ENCODE peak calls at places on chromosomes 11 and 22, in five cellular contexts. A is Karpas-422, X is osteoblast, C is DND-41, B is IMR-90. O is an unnamed sample.

GRCh38 chr11:77411238-77411637 is 62.7 kb downstream of the PAK1 start:
- DNase-seq in A (peak), X (peak), C (peak), B (peak), O (peak)

GRCh38 chr11:80515097-80515496 is 1074.3 kb upstream of the TENM4 start:
- DNase-seq in A (no peak), X (no peak), C (no peak), B (no peak), O (no peak)

GRCh38 chr22:45843030-45843429 is 133.9 kb downstream of the WNT7B start:
- DNase-seq in A (no peak), X (no peak), C (no peak), B (no peak), O (no peak)

GRCh38 chr11:108788565-108789199 is 123.8 kb downstream of the DDX10 start:
- DNase-seq in A (peak), X (peak), C (no peak), B (peak), O (peak)

GRCh38 chr22:21591695-21592094 is 24.2 kb downstream of the UBE2L3 start:
- DNase-seq in A (no peak), X (no peak), C (no peak), B (no peak), O (no peak)

GRCh38 chr22:45425101-45425500 is 11.6 kb downstream of the RIBC2 start:
- DNase-seq in A (no peak), X (peak), C (no peak), B (peak), O (no peak)

GRCh38 chr11:7512525-7513209 is 1.1 kb upstream of the PPFIBP2 start:
- DNase-seq in A (peak), X (peak), C (no peak), B (no peak), O (peak)

GRCh38 chr22:30575011-30575671 is 676 bp upstream of the GAL3ST1 start:
- DNase-seq in A (no peak), X (peak), C (no peak), B (peak), O (peak)

GRCh38 chr11:116287866-116288265 is 484.9 kb downstream of the BUD13 start:
- DNase-seq in A (no peak), X (no peak), C (no peak), B (no peak), O (no peak)

GRCh38 chr11:37712246-37712645 is 1114.2 kb upstream of the RAG2 start:
- DNase-seq in A (no peak), X (no peak), C (no peak), B (peak), O (peak)

GRCh38 chr22:36471341-36471821 is 10.1 kb downstream of the TXN2 start:
- DNase-seq in A (no peak), X (no peak), C (no peak), B (peak), O (peak)

GRCh38 chr22:46736705-46737104 is 1.3 kb downstream of the CERK start:
- DNase-seq in A (no peak), X (peak), C (no peak), B (no peak), O (no peak)

DNA sequence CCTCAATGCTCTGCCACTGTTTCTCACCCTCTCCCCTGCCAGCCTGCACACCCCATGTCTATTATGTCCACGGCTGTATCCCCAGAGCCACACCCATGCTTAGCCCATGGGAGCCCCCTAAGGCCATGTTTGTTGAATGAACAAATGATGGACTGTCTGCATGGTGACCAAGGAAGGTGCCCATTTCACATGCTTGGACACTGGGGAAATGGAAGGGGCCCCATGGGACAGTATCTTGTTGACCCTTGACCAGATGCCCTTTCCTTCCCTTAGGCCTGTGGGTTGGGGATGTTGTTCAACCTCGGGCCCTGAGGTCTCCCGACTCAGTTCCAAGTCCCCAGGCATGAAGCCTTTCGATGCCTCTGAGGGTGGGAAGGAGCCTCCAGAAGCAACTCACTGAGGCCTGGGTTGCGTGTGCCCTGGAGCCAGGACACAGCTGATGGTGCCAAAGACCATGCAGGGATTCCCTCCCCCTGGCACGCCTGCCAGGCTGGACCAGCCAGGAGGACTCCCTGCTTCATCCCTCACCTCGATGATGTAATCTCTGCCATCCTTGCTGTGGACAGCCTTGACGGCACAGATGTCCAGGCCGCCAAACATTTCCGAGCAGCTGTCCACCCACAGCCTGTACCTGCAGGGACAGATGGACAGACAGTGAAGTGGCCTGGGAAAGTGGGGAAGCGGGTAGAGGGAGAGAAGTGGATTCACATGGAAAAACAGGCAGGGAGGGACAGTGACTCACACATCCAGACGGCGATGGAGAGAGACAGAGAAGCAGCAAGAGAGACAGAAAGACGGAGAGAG is 58.9 kb downstream of the FBXO7 start:
- DNase-seq in A (no peak), X (peak), C (no peak), B (peak), O (peak)
- H2AFZ ChIP-seq in A (no peak), X (peak), C (no peak), B (peak), O (no peak)

GRCh38 chr11:45347343-45347742 is 61.2 kb upstream of the SYT13 start:
- DNase-seq in A (no peak), X (no peak), C (no peak), B (no peak), O (peak)
- H2AFZ ChIP-seq in A (peak), X (no peak), C (no peak), B (no peak), O (no peak)

DNA sequence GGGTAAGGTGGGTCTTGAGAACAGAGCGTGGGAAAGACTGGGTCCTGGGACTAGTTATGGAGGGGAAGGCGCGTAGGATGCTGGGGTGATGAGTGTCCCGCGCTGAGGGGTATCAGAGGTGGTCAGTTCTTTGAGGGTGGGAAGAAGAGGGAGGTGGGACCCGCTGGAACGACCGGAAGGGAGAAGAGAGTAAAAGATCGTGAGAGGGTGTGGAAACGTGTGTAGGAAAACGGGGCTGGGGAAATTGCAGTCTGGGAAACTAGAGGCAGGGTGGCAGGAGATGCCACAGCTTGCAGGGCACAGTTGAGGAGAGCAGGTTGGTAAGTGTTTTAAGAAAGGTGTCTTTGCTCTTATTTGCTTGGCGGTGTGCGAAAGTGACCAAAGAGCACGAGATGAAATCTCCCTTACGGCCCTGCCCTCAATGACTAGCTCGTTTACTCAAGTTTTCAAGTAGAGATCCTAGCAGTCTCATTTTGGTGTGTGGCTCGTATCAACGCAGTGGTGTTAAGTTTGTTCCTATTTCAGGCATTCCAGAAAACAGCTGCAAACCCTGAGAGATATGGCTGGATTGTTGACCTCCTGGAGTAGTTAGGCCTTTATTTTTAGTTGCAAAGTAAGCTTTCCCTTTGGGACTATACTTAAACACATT is 585 bp downstream of the STT3A start:
- DNase-seq in A (no peak), X (no peak), C (no peak), B (peak), O (peak)
- H2AFZ ChIP-seq in A (no peak), X (peak), C (peak), B (peak), O (peak)

GRCh38 chr11:1202776-1203504 is 19.9 kb upstream of the MUC5B start:
- DNase-seq in A (peak), X (peak), C (peak), B (peak), O (peak)

GRCh38 chr11:1205121-1205986 is 17.5 kb upstream of the MUC5B start:
- DNase-seq in A (no peak), X (peak), C (no peak), B (no peak), O (no peak)

GRCh38 chr11:1204381-1205101 is 18.3 kb upstream of the MUC5B start:
- DNase-seq in A (no peak), X (peak), C (no peak), B (no peak), O (no peak)

GRCh38 chr11:1202154-1202775 is 20.6 kb upstream of the MUC5B start:
- DNase-seq in A (peak), X (peak), C (peak), B (no peak), O (no peak)

DNA sequence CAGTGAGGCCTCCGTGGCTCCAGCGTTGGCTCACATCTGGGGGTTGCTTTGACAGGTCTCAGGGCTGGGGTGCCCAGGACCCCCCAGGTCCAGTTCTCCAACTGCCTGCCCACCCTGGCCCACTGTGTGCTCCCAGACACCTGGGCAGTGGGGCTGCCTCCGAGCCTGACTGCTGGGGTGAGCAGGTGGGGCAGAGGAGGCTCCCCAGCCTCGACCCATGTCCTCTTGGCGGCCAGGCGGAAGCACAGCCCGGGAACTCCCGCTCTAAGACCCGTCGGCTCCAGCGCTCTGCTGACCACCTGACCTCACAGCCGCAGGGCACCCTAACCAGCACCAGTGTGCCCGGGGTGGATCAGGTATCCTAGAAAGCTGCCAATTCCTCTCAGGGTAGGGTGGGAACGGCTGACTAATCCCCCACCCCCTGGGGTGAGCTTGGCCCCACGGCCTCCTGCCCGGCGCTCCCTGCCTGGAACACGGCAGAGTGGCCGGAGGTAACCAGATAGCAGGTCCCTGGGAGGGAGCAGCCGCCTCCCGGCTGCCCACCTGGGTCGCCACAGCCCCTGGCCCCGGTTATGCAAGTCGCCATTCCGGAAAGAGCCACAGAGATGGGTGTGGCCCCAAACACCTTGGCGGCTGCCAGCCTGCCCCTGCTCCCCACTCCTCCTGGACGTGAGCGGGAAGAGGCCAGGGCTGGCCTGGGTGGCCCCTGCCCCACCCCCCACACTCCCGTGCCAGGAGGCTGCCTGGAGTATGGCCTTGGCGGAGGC is 19.2 kb upstream of the MUC5B start:
- DNase-seq in A (no peak), X (peak), C (no peak), B (no peak), O (no peak)
- H2AFZ ChIP-seq in A (no peak), X (no peak), C (no peak), B (peak), O (no peak)

GRCh38 chr11:62591448-62592215 is at the start of gene TUT1:
- DNase-seq in A (peak), X (peak), C (peak), B (peak), O (peak)
- H2AFZ ChIP-seq in A (no peak), X (peak), C (peak), B (peak), O (peak)

GRCh38 chr11:102304686-102305085 is 12.6 kb upstream of the BIRC3 start:
- DNase-seq in A (no peak), X (no peak), C (no peak), B (no peak), O (no peak)

GRCh38 chr11:102306048-102306575 is 11.2 kb upstream of the BIRC3 start:
- DNase-seq in A (no peak), X (no peak), C (no peak), B (no peak), O (no peak)

GRCh38 chr11:102305352-102306047 is 11.8 kb upstream of the BIRC3 start:
- DNase-seq in A (no peak), X (peak), C (peak), B (no peak), O (no peak)

GRCh38 chr11:102309621-102310541 is 7.4 kb upstream of the BIRC3 start:
- DNase-seq in A (peak), X (no peak), C (no peak), B (no peak), O (no peak)

DNA sequence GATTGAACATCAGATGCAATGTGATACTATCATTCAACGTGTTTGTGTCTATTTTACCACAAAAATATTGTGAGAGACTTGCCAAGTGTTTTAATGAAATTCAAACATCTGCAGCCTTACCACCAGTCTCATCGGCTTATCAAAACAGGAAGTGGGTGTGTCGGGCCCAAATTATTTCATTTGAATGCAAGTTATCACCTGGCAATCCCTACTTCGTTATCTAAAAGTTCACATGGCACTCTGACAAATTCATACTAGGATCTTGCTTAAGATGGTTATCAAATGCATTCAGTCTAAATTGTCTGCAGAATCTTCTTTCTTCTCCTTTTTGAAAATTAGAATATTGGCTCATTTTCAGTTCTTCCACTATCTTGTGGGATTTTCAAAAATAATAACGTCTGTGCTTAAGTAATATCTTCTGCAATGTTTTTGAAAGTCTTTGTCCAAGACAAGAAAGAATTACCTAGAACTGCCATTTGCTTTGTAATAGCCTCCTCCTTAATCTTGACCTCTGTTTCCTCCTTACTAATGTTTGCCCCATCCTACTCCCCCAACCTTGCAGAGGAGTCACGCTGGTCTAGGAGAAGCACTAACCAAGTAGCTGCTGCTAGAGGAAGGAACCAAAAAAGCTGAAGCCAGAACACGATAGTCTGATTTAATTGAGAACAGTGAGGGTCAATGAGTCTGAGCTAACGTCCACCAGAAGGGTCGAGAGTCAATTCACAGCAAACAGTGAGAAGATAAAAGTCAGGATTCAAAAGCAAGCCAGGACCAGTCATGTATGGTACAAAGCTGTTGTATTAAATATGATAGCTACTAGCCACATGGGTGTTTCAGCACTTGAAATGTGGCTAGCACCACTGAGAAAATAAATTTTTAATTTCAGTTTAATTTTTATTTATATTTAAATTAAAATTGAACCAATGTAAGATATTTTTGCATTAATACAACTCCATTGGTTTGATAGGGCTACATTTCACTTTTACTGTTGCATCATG is 10.2 kb upstream of the BIRC3 start:
- DNase-seq in A (peak), X (no peak), C (peak), B (no peak), O (no peak)
- H2AFZ ChIP-seq in A (peak), X (no peak), C (peak), B (no peak), O (no peak)

GRCh38 chr11:129300099-129300498 is 75.5 kb upstream of the BARX2 start:
- DNase-seq in A (no peak), X (no peak), C (no peak), B (no peak), O (no peak)

GRCh38 chr11:129295746-129296145 is 79.9 kb upstream of the BARX2 start:
- DNase-seq in A (no peak), X (peak), C (no peak), B (peak), O (no peak)

GRCh38 chr11:129302386-129303101 is 73.1 kb upstream of the BARX2 start:
- DNase-seq in A (no peak), X (no peak), C (no peak), B (no peak), O (no peak)

GRCh38 chr11:129298990-129299389 is 76.7 kb upstream of the BARX2 start:
- DNase-seq in A (no peak), X (no peak), C (no peak), B (no peak), O (no peak)
- H2AFZ ChIP-seq in A (no peak), X (peak), C (no peak), B (no peak), O (no peak)

GRCh38 chr11:134277176-134278001 is 1.2 kb downstream of the GLB1L3 start:
- DNase-seq in A (no peak), X (no peak), C (peak), B (no peak), O (no peak)

GRCh38 chr11:134275188-134275533 is 1.0 kb upstream of the GLB1L3 start:
- DNase-seq in A (no peak), X (no peak), C (no peak), B (no peak), O (no peak)

GRCh38 chr11:134273317-134273712 is 2.9 kb upstream of the GLB1L3 start:
- DNase-seq in A (no peak), X (no peak), C (no peak), B (no peak), O (no peak)

GRCh38 chr11:134276396-134277175 is 407 bp downstream of the GLB1L3 start:
- DNase-seq in A (no peak), X (no peak), C (peak), B (no peak), O (no peak)

GRCh38 chr11:134275534-134276395 is at the start of gene GLB1L3:
- DNase-seq in A (no peak), X (peak), C (peak), B (no peak), O (peak)
- H2AFZ ChIP-seq in A (no peak), X (peak), C (peak), B (peak), O (peak)

DNA sequence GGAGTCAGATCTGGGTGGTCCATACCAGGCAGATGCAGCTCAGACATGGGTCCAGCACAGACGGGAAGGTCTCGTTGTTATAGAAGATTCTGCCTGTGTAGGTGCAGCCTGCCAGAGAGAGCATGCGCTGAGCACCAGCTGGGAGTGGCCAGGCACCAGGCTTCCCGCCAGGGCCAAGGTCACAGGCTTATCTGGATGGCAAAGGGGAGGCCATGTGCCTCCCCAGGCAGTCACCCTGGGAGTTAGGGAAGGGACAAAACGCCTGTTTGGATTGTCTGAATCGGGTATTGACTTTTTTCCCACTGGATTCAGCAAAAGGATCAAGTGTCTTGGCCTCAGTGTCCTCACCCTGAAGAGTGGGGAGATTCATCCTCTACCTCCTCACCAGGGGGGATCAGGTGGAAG is 26.5 kb downstream of the PGA5 start:
- DNase-seq in A (peak), X (no peak), C (no peak), B (no peak), O (no peak)
- H2AFZ ChIP-seq in A (peak), X (no peak), C (no peak), B (peak), O (no peak)

DNA sequence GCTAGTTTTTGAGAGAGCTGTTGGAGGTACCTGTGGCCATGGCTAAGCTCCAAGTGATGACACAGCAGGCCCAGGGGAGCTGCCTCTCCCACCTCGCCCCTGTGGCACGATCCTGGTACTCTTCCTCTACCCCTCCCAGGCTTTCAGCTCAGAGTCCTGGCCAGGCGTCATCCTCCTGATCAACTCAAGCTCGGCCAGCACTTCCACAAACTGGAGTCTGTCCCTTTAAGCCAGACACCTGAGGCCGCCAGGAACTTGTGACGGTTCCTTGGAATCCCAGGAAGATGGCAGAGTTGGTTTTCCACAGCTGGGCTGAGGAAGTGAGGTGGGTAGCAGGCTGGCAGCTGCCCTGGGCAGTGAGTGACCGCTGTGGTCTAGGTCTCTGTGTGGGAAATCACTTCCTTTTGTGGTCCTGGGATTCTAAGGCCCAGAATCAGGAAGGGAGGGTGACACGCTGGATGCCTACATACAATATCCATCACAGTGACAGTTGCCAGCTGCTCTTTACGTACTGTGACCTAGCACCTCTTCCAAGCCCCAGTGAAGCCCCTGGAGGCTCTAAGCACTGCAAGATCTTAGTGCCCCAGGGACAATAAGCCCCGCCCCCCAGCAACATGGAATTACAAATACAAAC is 3.2 kb upstream of the CST6 start:
- DNase-seq in A (peak), X (peak), C (no peak), B (no peak), O (no peak)
- H2AFZ ChIP-seq in A (no peak), X (peak), C (no peak), B (peak), O (peak)